ENCODE peak calls at places on chromosome 21, in nine cellular contexts. L, B, P, X, R, I, J, A and U are unnamed samples.

GRCh38 chr21:37994211-37994610 is 78.0 kb upstream of the KCNJ6 start:
- DNase-seq in L (peak; percentile 37), B (no peak), P (no peak), X (no peak), R (no peak), I (no peak), J (no peak), A (no peak), U (no peak)

GRCh38 chr21:31580866-31581276 is 78.6 kb upstream of the SOD1 start:
- DNase-seq in L (peak; percentile 81), B (peak; percentile 69), P (peak; percentile 79), X (peak; percentile 39), R (peak; percentile 72), I (peak; percentile 81), J (peak; percentile 85), A (peak; percentile 75), U (peak; percentile 70)

GRCh38 chr21:43771698-43772367 is 4.3 kb downstream of the CSTB start:
- DNase-seq in L (no peak), B (no peak), P (no peak), X (no peak), R (no peak), I (no peak), J (no peak), A (no peak), U (no peak)

GRCh38 chr21:34544032-34544496 is 32.1 kb upstream of the KCNE1 start:
- DNase-seq in L (peak; percentile 87), B (no peak), P (peak; percentile 57), X (peak; percentile 82), R (peak; percentile 81), I (peak; percentile 50), J (peak; percentile 38), A (peak; percentile 81), U (peak; percentile 82)

GRCh38 chr21:16891821-16892220 is 621.0 kb upstream of the CXADR start:
- DNase-seq in L (peak; percentile 95), B (no peak), P (no peak), X (peak; percentile 30), R (peak; percentile 16), I (no peak), J (no peak), A (peak; percentile 80), U (peak; percentile 83)

GRCh38 chr21:30695956-30696355 is 22.6 kb downstream of the KRTAP21-3 start:
- DNase-seq in L (no peak), B (no peak), P (peak; percentile 15), X (no peak), R (no peak), I (no peak), J (no peak), A (no peak), U (no peak)

GRCh38 chr21:42781150-42781980 is 98.0 kb downstream of the WDR4 start:
- DNase-seq in L (no peak), B (no peak), P (peak; percentile 54), X (peak; percentile 2), R (no peak), I (no peak), J (no peak), A (peak; percentile 29), U (no peak)

GRCh38 chr21:37219766-37220432 is 47.2 kb downstream of the VPS26C start:
- DNase-seq in L (no peak), B (no peak), P (no peak), X (peak; percentile 13), R (no peak), I (peak; percentile 18), J (no peak), A (no peak), U (no peak)

GRCh38 chr21:46393941-46394818 is 64.5 kb upstream of the DIP2A start:
- DNase-seq in L (no peak), B (no peak), P (no peak), X (no peak), R (no peak), I (no peak), J (no peak), A (no peak), U (no peak)

GRCh38 chr21:25329227-25329626 is 278.1 kb downstream of the MRPL39 start:
- DNase-seq in L (peak; percentile 83), B (no peak), P (no peak), X (peak; percentile 77), R (no peak), I (no peak), J (no peak), A (peak; percentile 81), U (no peak)

GRCh38 chr21:29418813-29419212 is 120.1 kb downstream of the BACH1 start:
- DNase-seq in L (no peak), B (no peak), P (no peak), X (no peak), R (no peak), I (no peak), J (no peak), A (no peak), U (no peak)

GRCh38 chr21:46645840-46646239 is 10.4 kb downstream of the PRMT2 start:
- DNase-seq in L (no peak), B (no peak), P (no peak), X (no peak), R (no peak), I (no peak), J (no peak), A (no peak), U (no peak)

GRCh38 chr21:45525153-45525909 is 16.9 kb downstream of the SLC19A1 start:
- DNase-seq in L (no peak), B (peak; percentile 23), P (peak; percentile 83), X (no peak), R (no peak), I (no peak), J (no peak), A (no peak), U (no peak)

GRCh38 chr21:46057111-46057709 is 40.7 kb upstream of the COL6A2 start:
- DNase-seq in L (no peak), B (no peak), P (no peak), X (no peak), R (no peak), I (no peak), J (no peak), A (no peak), U (no peak)

GRCh38 chr21:38420140-38420539 is 78.1 kb downstream of the ERG start:
- DNase-seq in L (no peak), B (no peak), P (no peak), X (no peak), R (no peak), I (no peak), J (no peak), A (no peak), U (no peak)

GRCh38 chr21:38814126-38815059 is 8.7 kb downstream of the ETS2 start:
- DNase-seq in L (no peak), B (no peak), P (no peak), X (no peak), R (no peak), I (no peak), J (no peak), A (no peak), U (no peak)

GRCh38 chr21:38468989-38469388 is 29.3 kb downstream of the ERG start:
- DNase-seq in L (no peak), B (no peak), P (no peak), X (no peak), R (no peak), I (no peak), J (no peak), A (peak; percentile 12), U (no peak)

GRCh38 chr21:27268290-27268689 is 301.4 kb upstream of the ADAMTS5 start:
- DNase-seq in L (peak; percentile 35), B (no peak), P (no peak), X (peak; percentile 87), R (no peak), I (no peak), J (no peak), A (peak; percentile 67), U (peak; percentile 33)

GRCh38 chr21:34074283-34075098 is 1.1 kb downstream of the MRPS6 start:
- DNase-seq in L (peak; percentile 23), B (no peak), P (peak; percentile 34), X (no peak), R (no peak), I (no peak), J (peak; percentile 8), A (no peak), U (no peak)

GRCh38 chr21:44572959-44573583 is 458 bp upstream of the KRTAP10-4 start:
- DNase-seq in L (no peak), B (no peak), P (no peak), X (no peak), R (peak; percentile 57), I (no peak), J (no peak), A (no peak), U (peak; percentile 39)

GRCh38 chr21:39363607-39364555 is 15.0 kb upstream of the HMGN1 start:
- DNase-seq in L (no peak), B (no peak), P (no peak), X (no peak), R (no peak), I (no peak), J (no peak), A (no peak), U (no peak)

GRCh38 chr21:44614961-44615391 is 3.1 kb downstream of the KRTAP10-8 start:
- DNase-seq in L (no peak), B (no peak), P (no peak), X (no peak), R (no peak), I (no peak), J (no peak), A (no peak), U (no peak)

GRCh38 chr21:46320331-46320801 is 3.3 kb downstream of the C21orf58 start:
- DNase-seq in L (no peak), B (no peak), P (no peak), X (no peak), R (no peak), I (no peak), J (no peak), A (peak; percentile 27), U (no peak)

GRCh38 chr21:17802568-17802967 is 16.6 kb downstream of the C21orf91 start:
- DNase-seq in L (peak; percentile 33), B (no peak), P (no peak), X (peak; percentile 87), R (no peak), I (no peak), J (no peak), A (peak; percentile 29), U (peak; percentile 47)

GRCh38 chr21:33201945-33202344 is 27.8 kb upstream of the IFNAR2 start:
- DNase-seq in L (no peak), B (no peak), P (no peak), X (no peak), R (no peak), I (no peak), J (no peak), A (peak; percentile 26), U (no peak)

GRCh38 chr21:27572681-27573080 is 605.8 kb upstream of the ADAMTS5 start:
- DNase-seq in L (peak; percentile 47), B (no peak), P (no peak), X (peak; percentile 79), R (peak; percentile 6), I (no peak), J (no peak), A (peak; percentile 89), U (peak; percentile 55)

GRCh38 chr21:45543710-45544448 is 1.6 kb upstream of the SLC19A1 start:
- DNase-seq in L (no peak), B (no peak), P (no peak), X (no peak), R (no peak), I (no peak), J (no peak), A (no peak), U (no peak)

GRCh38 chr21:35850029-35850428 is 210.3 kb downstream of the SETD4 start:
- DNase-seq in L (peak; percentile 57), B (no peak), P (no peak), X (peak; percentile 28), R (no peak), I (no peak), J (no peak), A (peak; percentile 82), U (peak; percentile 29)

GRCh38 chr21:45209685-45210284 is 77.9 kb downstream of the POFUT2 start:
- DNase-seq in L (no peak), B (no peak), P (no peak), X (no peak), R (no peak), I (no peak), J (no peak), A (no peak), U (no peak)

GRCh38 chr21:45644041-45644906 is 749 bp downstream of the PCBP3 start:
- DNase-seq in L (peak; percentile 11), B (no peak), P (no peak), X (no peak), R (no peak), I (no peak), J (no peak), A (peak; percentile 69), U (no peak)

GRCh38 chr21:39053126-39053525 is 130.1 kb downstream of the PSMG1 start:
- DNase-seq in L (no peak), B (no peak), P (no peak), X (no peak), R (no peak), I (no peak), J (no peak), A (no peak), U (no peak)